ENCODE peak calls at places on chromosome 20, in six cellular contexts. Y is HL-60, W is kidney epithelial cell, O is DMS153, S is H9, C is colonic mucosa. D is an unnamed sample.

GRCh38 chr20:25517124-25517523 is 68.2 kb downstream of the NINL start:
- DNase-seq in Y (no peak), W (no peak), O (no peak), S (no peak), C (no peak), D (no peak)

GRCh38 chr20:38094373-38094775 is 60.8 kb downstream of the RPRD1B start:
- DNase-seq in Y (peak; percentile 72), W (no peak), O (no peak), S (no peak), C (no peak), D (peak; percentile 75)

GRCh38 chr20:63103402-63104311 is 96.9 kb upstream of the BHLHE23 start:
- DNase-seq in Y (no peak), W (no peak), O (no peak), S (no peak), C (no peak), D (no peak)

GRCh38 chr20:61818746-61819483 is 246.8 kb downstream of the TAF4 start:
- DNase-seq in Y (no peak), W (no peak), O (no peak), S (no peak), C (no peak), D (no peak)

GRCh38 chr20:50378170-50379000 is 131.8 kb upstream of the PTPN1 start:
- DNase-seq in Y (no peak), W (no peak), O (no peak), S (no peak), C (no peak), D (no peak)

GRCh38 chr20:24208652-24209051 is 220.1 kb upstream of the GGTLC1 start:
- DNase-seq in Y (no peak), W (no peak), O (no peak), S (peak; percentile 65), C (no peak), D (no peak)

GRCh38 chr20:53639128-53639527 is 45.5 kb upstream of the ZNF217 start:
- DNase-seq in Y (no peak), W (no peak), O (no peak), S (no peak), C (no peak), D (no peak)

GRCh38 chr20:60970601-60971000 is 281.5 kb upstream of the CDH4 start:
- DNase-seq in Y (no peak), W (no peak), O (no peak), S (no peak), C (no peak), D (no peak)

GRCh38 chr20:24701027-24701426 is 231.6 kb downstream of the SYNDIG1 start:
- DNase-seq in Y (no peak), W (no peak), O (no peak), S (peak; percentile 10), C (no peak), D (no peak)

GRCh38 chr20:3203315-3204123 is 963 bp downstream of the DDRGK1 start:
- DNase-seq in Y (peak; percentile 36), W (no peak), O (peak; percentile 24), S (no peak), C (peak; percentile 50), D (no peak)

GRCh38 chr20:59006167-59006863 is 739 bp downstream of the CTSZ start:
- DNase-seq in Y (no peak), W (no peak), O (no peak), S (no peak), C (peak; percentile 58), D (no peak)

GRCh38 chr20:58169441-58169840 is 59.0 kb downstream of the ANKRD60 start:
- DNase-seq in Y (no peak), W (peak; percentile 21), O (no peak), S (no peak), C (no peak), D (no peak)

GRCh38 chr20:22226849-22227248 is 357.5 kb downstream of the FOXA2 start:
- DNase-seq in Y (no peak), W (no peak), O (no peak), S (no peak), C (no peak), D (no peak)

GRCh38 chr20:61752576-61752975 is 313.1 kb downstream of the TAF4 start:
- DNase-seq in Y (no peak), W (no peak), O (no peak), S (no peak), C (no peak), D (no peak)

GRCh38 chr20:59253779-59254319 is 46.6 kb upstream of the EDN3 start:
- DNase-seq in Y (no peak), W (no peak), O (no peak), S (no peak), C (no peak), D (peak; percentile 76)

GRCh38 chr20:50379991-50380696 is 130.0 kb upstream of the PTPN1 start:
- DNase-seq in Y (no peak), W (no peak), O (no peak), S (no peak), C (no peak), D (no peak)

GRCh38 chr20:60209048-60209447 is 250.8 kb downstream of the CDH26 start:
- DNase-seq in Y (no peak), W (no peak), O (no peak), S (no peak), C (no peak), D (peak; percentile 14)

GRCh38 chr20:53959849-53960585 is 110.4 kb downstream of the BCAS1 start:
- DNase-seq in Y (no peak), W (no peak), O (no peak), S (no peak), C (no peak), D (no peak)

GRCh38 chr20:50052952-50053789 is 59.8 kb downstream of the UBE2V1 start:
- DNase-seq in Y (no peak), W (no peak), O (no peak), S (no peak), C (no peak), D (no peak)

GRCh38 chr20:60695223-60695622 is 556.8 kb upstream of the CDH4 start:
- DNase-seq in Y (no peak), W (peak; percentile 92), O (no peak), S (no peak), C (no peak), D (no peak)

GRCh38 chr20:1880529-1881239 is 14.5 kb upstream of the SIRPA start:
- DNase-seq in Y (no peak), W (no peak), O (no peak), S (no peak), C (no peak), D (no peak)

GRCh38 chr20:23161968-23162696 is 76.0 kb upstream of the CD93 start:
- DNase-seq in Y (peak; percentile 90), W (peak; percentile 63), O (peak; percentile 97), S (peak; percentile 22), C (peak; percentile 90), D (peak; percentile 85)

GRCh38 chr20:56554869-56555268 is 21.8 kb downstream of the FAM209B start:
- DNase-seq in Y (peak; percentile 83), W (peak; percentile 90), O (peak; percentile 98), S (peak; percentile 40), C (peak; percentile 38), D (no peak)